ENCODE peak calls at places on chromosomes 13 and 19, in six cellular contexts. S is neural progenitor cell, W is stomach, I is ascending aorta, N is psoas muscle, J is IMR-90. Q is an unnamed sample.
A peak's percentile ranks its signal among the peaks of the same experiment; 100 is the strongest.

GRCh38 chr13:47330031-47330430 is 433.2 kb upstream of the HTR2A start:
- DNase-seq in S (no peak), W (no peak), J (no peak), N (no peak), I (no peak), Q (no peak)

GRCh38 chr13:35961461-35962220 is 169.5 kb downstream of the DCLK1 start:
- DNase-seq in N (no peak), W (no peak), I (no peak), J (peak; percentile 13), S (no peak), Q (no peak)

GRCh38 chr13:85974604-85975366 is 175.6 kb upstream of the SLITRK6 start:
- DNase-seq in I (no peak), S (no peak), J (no peak), N (no peak), W (no peak), Q (no peak)

GRCh38 chr13:111049791-111050538 is 65.1 kb upstream of the ARHGEF7 start:
- DNase-seq in J (no peak), I (no peak), S (peak; percentile 46), W (peak; percentile 35), N (peak; percentile 41), Q (no peak)

GRCh38 chr19:34359140-34359953 is 5.6 kb upstream of the GPI start:
- DNase-seq in J (peak; percentile 96), W (peak; percentile 97), I (peak; percentile 91), S (peak; percentile 97), N (peak; percentile 97), Q (peak; percentile 94)

GRCh38 chr13:40518481-40518882 is 148.0 kb downstream of the FOXO1 start:
- DNase-seq in S (no peak), W (peak; percentile 44), N (no peak), J (no peak), I (no peak), Q (no peak)

GRCh38 chr13:40993119-40993518 is 26.0 kb downstream of the ELF1 start:
- DNase-seq in I (no peak), N (no peak), S (peak; percentile 15), W (no peak), J (no peak), Q (no peak)

GRCh38 chr13:47038196-47038595 is 141.3 kb upstream of the HTR2A start:
- DNase-seq in I (no peak), J (peak; percentile 31), S (peak; percentile 13), N (no peak), W (no peak), Q (no peak)

GRCh38 chr13:43293008-43293407 is 269.6 kb downstream of the DNAJC15 start:
- DNase-seq in S (no peak), N (no peak), I (no peak), W (no peak), J (no peak), Q (no peak)

GRCh38 chr13:72716776-72717175 is 10.7 kb downstream of the MZT1 start:
- DNase-seq in N (no peak), S (no peak), W (no peak), I (no peak), J (no peak), Q (no peak)

GRCh38 chr19:29121684-29122083 is 91.3 kb downstream of the UQCRFS1 start:
- DNase-seq in J (no peak), W (no peak), I (no peak), N (peak; percentile 31), S (peak; percentile 39), Q (no peak)

GRCh38 chr13:98447881-98448641 is 128.8 kb downstream of the STK24 start:
- DNase-seq in I (no peak), W (no peak), J (no peak), S (peak; percentile 90), N (no peak), Q (no peak)

DNA sequence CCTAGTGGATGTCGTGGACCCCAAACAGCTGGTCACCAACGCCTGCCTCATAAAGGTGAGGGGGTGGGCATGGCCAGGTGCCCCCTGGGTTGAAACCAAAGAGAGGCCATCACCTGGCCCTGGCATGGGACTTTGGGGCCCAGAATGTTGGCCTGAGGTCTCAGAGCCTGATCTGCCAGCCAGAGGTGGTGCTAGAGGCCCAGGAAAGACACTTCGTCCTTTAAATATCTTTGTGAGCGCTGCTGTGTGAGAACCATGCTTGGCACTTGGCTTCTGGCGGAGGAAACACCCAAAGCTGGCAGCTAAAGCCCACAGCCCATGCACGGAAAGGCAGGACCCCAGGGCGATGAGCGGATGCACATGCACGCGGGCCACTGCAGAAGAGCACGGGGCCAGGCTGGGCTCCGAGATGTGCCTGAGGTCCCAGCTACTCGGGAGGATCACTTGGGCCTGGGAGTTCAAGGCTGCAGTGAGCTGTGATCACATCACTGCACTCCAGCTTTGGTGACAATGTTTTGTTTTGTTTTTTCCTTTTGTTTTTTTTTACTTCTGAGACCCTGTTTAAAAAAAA is 4.3 kb upstream of the ADM5 start:
- DNase-seq in W (no peak), I (no peak), J (no peak), S (no peak), N (no peak), Q (no peak)
- H3K27ac ChIP-seq in W (no peak overlapping the region), I (no peak overlapping the region), J (no peak overlapping the region), S (no peak overlapping the region), N (no peak overlapping the region), Q (no peak overlapping the region)

GRCh38 chr19:47630594-47630993 is 21.7 kb downstream of the BICRA start:
- DNase-seq in I (no peak), N (no peak), J (no peak), W (no peak), S (no peak), Q (no peak)

GRCh38 chr19:47637550-47637949 is 28.6 kb downstream of the BICRA start:
- DNase-seq in S (no peak), W (no peak), J (no peak), N (no peak), I (no peak), Q (no peak)

GRCh38 chr19:47631681-47632446 is 22.9 kb downstream of the BICRA start:
- DNase-seq in S (no peak), W (no peak), I (no peak), N (peak; percentile 41), J (no peak), Q (no peak)

GRCh38 chr19:47633516-47633915 is 24.6 kb downstream of the BICRA start:
- DNase-seq in W (no peak), N (no peak), S (no peak), J (no peak), I (no peak), Q (no peak)

DNA sequence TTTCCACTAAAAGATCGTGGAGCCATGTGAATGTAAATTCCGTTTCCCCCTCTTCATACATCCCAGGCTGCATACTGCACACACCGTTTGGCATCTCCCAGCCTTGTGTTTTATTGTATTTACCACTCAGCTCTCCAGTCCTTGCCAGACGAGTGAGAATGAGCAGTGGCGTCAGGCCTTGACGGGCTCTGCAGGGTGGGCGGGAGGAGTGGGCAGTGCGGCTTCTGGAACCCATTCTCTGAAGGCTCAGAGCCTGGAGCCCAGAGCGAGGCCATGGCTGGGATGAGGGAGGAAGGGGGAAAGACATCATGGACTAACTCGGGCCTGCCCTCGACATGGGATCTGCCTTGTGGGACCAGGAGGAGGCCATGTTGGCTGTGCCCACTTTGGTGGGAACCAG is 25.1 kb downstream of the BICRA start:
- DNase-seq in N (no peak), W (no peak), J (no peak), I (no peak), S (no peak), Q (no peak)
- H3K27ac ChIP-seq in N (peak overlapping the region; percentile 67), W (peak overlapping the region; percentile 71), J (no peak overlapping the region), I (no peak overlapping the region), S (peak overlapping the region; percentile 35), Q (no peak overlapping the region)

GRCh38 chr19:38695832-38696732 is 48.2 kb downstream of the CAPN12 start:
- DNase-seq in N (no peak), W (no peak), I (no peak), S (no peak), J (no peak), Q (no peak)
- H3K27ac ChIP-seq in N (peak overlapping the region; percentile 98), W (peak overlapping the region; percentile 96), I (peak overlapping the region; percentile 98), S (no peak overlapping the region), J (no peak overlapping the region), Q (no peak overlapping the region)

GRCh38 chr13:104871456-104871855 is 1664.0 kb downstream of the EFNB2 start:
- DNase-seq in I (no peak), J (no peak), W (no peak), S (no peak), N (no peak), Q (no peak)
- H3K27ac ChIP-seq in I (no peak overlapping the region), J (no peak overlapping the region), W (no peak overlapping the region), S (no peak overlapping the region), N (no peak overlapping the region), Q (no peak overlapping the region)

GRCh38 chr19:31981545-31981944 is 363.9 kb upstream of the ZNF507 start:
- DNase-seq in N (no peak), S (no peak), I (no peak), J (no peak), W (no peak), Q (no peak)
- H3K27ac ChIP-seq in N (no peak overlapping the region), S (no peak overlapping the region), I (no peak overlapping the region), J (no peak overlapping the region), W (no peak overlapping the region), Q (no peak overlapping the region)

GRCh38 chr19:3153286-3154230 is 17.7 kb downstream of the GNA15 start:
- DNase-seq in J (no peak), I (no peak), N (no peak), W (no peak), S (no peak), Q (no peak)

GRCh38 chr19:3150739-3151329 is 15.0 kb downstream of the GNA15 start:
- DNase-seq in J (no peak), S (no peak), I (no peak), W (no peak), N (no peak), Q (no peak)

GRCh38 chr19:3149526-3150505 is 14.0 kb downstream of the GNA15 start:
- DNase-seq in N (no peak), S (peak; percentile 29), J (no peak), W (no peak), I (no peak), Q (no peak)

GRCh38 chr19:3152431-3152780 is 16.6 kb downstream of the GNA15 start:
- DNase-seq in I (no peak), J (no peak), W (no peak), S (no peak), N (no peak), Q (no peak)

DNA sequence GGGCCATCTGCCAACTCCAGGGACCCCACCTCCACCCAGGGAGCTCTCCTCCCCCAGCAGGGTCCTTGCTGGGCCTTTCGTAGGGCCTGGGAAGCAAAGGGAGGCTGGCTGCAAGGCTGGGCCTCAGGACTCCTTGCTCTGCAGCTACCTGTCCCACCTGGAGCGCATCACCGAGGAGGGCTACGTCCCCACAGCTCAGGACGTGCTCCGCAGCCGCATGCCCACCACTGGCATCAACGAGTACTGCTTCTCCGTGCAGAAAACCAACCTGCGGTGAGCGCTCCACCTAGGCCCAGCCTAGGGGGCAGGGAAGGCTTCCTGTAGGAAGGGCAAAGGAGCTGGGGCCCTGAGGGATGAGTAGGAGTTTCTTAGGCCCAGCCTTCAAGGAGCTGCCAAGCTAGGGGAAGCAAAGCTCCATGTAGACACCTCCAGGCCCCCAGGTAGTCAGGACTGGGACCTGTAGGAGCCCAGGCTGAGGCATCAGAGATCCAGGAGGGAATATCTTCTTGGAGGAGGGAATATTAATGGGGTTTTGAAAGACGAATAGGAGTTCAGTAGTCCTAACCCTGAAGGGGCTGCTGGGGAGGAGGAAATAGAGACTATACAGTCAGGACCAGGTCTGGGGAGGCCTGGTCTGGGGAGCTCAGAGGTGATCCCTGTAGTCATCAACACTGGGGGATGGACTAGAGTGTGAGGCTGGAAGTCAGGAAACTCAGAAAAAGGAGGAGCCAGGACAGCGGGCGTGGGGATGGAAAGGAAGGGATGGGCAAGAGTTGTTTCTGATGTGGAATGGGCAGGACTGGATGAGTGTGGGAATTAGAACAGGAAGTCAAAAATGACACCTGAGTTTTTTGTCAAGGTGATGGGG is 16.0 kb downstream of the GNA15 start:
- DNase-seq in N (no peak), I (no peak), S (no peak), J (no peak), W (no peak), Q (no peak)
- H3K27ac ChIP-seq in N (no peak overlapping the region), I (no peak overlapping the region), S (no peak overlapping the region), J (no peak overlapping the region), W (no peak overlapping the region), Q (no peak overlapping the region)

Q was measured in CD4-positive, alpha-beta T cell.